ENCODE peak calls at places on chromosomes 7 and 10, in seven cellular contexts. W, D, B, J, Y, Q and M are unnamed samples. For H3K27me3 and H3K4me1, the result is how much of the 10 kb centered on the place peaks cover.

GRCh38 chr7:104176332-104176731 is 31.5 kb downstream of the ORC5 start:
- DNase-seq in Q (no peak), D (no peak), B (no peak), W (no peak), Y (no peak), J (no peak), M (no peak)

GRCh38 chr10:61978965-61979364 is 77.5 kb downstream of the ARID5B start:
- DNase-seq in Y (no peak), D (no peak), W (no peak), Q (peak), J (no peak), B (no peak), M (no peak)

GRCh38 chr7:133419036-133419435 is 166.2 kb downstream of the EXOC4 start:
- DNase-seq in B (no peak), J (no peak), Y (no peak), D (no peak), W (no peak), Q (no peak), M (no peak)

GRCh38 chr10:15202639-15203038 is 34.1 kb upstream of the NMT2 start:
- DNase-seq in J (no peak), Q (no peak), B (no peak), D (no peak), W (no peak), Y (no peak), M (no peak)

GRCh38 chr10:124282326-124282725 is 136.4 kb downstream of the OAT start:
- DNase-seq in J (no peak), D (no peak), B (no peak), Q (peak), W (no peak), Y (no peak), M (no peak)

GRCh38 chr10:60877066-60877776 is 66.8 kb downstream of the RHOBTB1 start:
- DNase-seq in B (no peak), D (no peak), Y (no peak), W (no peak), Q (no peak), J (no peak), M (no peak)

GRCh38 chr7:157483515-157483914 is 146.7 kb downstream of the DNAJB6 start:
- DNase-seq in J (no peak), D (no peak), W (no peak), Q (no peak), B (no peak), Y (no peak), M (no peak)

GRCh38 chr10:14185501-14186045 is 145.2 kb downstream of the FRMD4A start:
- DNase-seq in J (no peak), W (peak), D (peak), Y (no peak), B (no peak), Q (no peak), M (peak)

GRCh38 chr7:53658956-53659355 is 623.5 kb downstream of the POM121L12 start:
- DNase-seq in B (no peak), Q (no peak), D (no peak), J (no peak), Y (no peak), W (no peak), M (no peak)

GRCh38 chr7:76356115-76356514 is 2.7 kb downstream of the YWHAG start:
- DNase-seq in D (no peak), B (no peak), Q (no peak), J (no peak), W (no peak), Y (no peak), M (no peak)

GRCh38 chr10:71912431-71912830 is 51.8 kb upstream of the CHST3 start:
- DNase-seq in B (no peak), D (no peak), J (no peak), Y (no peak), W (no peak), Q (no peak), M (no peak)

GRCh38 chr10:127979566-127979965 is 72.7 kb downstream of the PTPRE start:
- DNase-seq in J (no peak), B (no peak), Q (no peak), Y (no peak), D (no peak), W (no peak), M (no peak)

GRCh38 chr10:116588995-116589394 is 1.8 kb upstream of the PNLIPRP1 start:
- DNase-seq in B (no peak), Y (no peak), W (no peak), J (no peak), Q (no peak), D (no peak), M (no peak)

GRCh38 chr7:84783161-84783803 is 403.6 kb downstream of the SEMA3D start:
- DNase-seq in B (no peak), W (no peak), J (no peak), Y (no peak), D (no peak), Q (no peak), M (peak)

GRCh38 chr7:2175091-2175490 is 57.7 kb downstream of the MAD1L1 start:
- DNase-seq in B (no peak), W (no peak), D (no peak), Q (no peak), J (no peak), Y (no peak), M (no peak)

GRCh38 chr10:110528224-110528997 is 30.7 kb downstream of the DUSP5 start:
- DNase-seq in J (no peak), Y (no peak), W (no peak), B (no peak), D (no peak), Q (no peak), M (no peak)

GRCh38 chr7:1693991-1694524 is 24.0 kb downstream of the ELFN1 start:
- DNase-seq in B (no peak), Y (peak), D (no peak), Q (peak), J (no peak), W (peak), M (no peak)

GRCh38 chr10:63430091-63430998 is 35.4 kb downstream of the JMJD1C start:
- DNase-seq in B (no peak), Q (no peak), D (no peak), W (no peak), Y (no peak), J (no peak), M (no peak)

GRCh38 chr7:64869121-64869725 is 33.9 kb upstream of the ZNF273 start:
- DNase-seq in W (no peak), B (no peak), Q (no peak), J (peak), D (peak), Y (no peak), M (no peak)

GRCh38 chr7:17706734-17707133 is 233.6 kb downstream of the SNX13 start:
- DNase-seq in Y (peak), W (peak), D (peak), Q (peak), B (peak), J (peak), M (peak)

GRCh38 chr7:101701153-101701794 is 72.2 kb upstream of the MYL10 start:
- DNase-seq in B (no peak), W (no peak), Q (no peak), J (no peak), D (no peak), Y (no peak), M (no peak)

GRCh38 chr7:141362580-141363435 is 188.4 kb upstream of the AGK start:
- DNase-seq in D (no peak), B (no peak), J (no peak), Y (no peak), Q (no peak), W (no peak), M (no peak)

GRCh38 chr10:97013568-97013967 is 172.2 kb downstream of the SLIT1 start:
- DNase-seq in D (no peak), W (no peak), B (no peak), J (no peak), Q (no peak), Y (no peak), M (no peak)

DNA sequence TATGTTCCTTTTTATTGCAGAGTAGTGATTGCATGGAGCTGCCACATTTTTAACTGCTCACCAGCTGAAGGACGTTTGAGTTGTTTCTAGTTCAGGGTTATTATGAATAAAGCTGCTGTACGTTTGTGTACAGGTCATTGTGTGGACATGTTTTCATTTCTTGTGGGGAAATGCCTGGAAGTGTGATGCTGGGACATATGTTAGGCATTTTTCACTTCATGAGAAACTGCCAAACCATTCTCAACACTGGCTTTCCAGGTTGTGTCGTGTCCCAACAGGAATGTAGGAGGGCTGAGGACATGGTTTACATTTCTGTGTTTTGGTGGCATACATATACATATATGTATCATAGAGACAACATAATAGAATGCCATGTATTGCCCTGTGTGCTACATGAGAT is 73.0 kb downstream of the NEURL1 start:
- DNase-seq in B (no peak), Y (no peak), Q (no peak), D (no peak), J (no peak), W (no peak), M (no peak)
- H3K27me3 ChIP-seq in B (under half), Y (under half), Q (under half), D (under half), J (under half), W (under half), M (under half)

DNA sequence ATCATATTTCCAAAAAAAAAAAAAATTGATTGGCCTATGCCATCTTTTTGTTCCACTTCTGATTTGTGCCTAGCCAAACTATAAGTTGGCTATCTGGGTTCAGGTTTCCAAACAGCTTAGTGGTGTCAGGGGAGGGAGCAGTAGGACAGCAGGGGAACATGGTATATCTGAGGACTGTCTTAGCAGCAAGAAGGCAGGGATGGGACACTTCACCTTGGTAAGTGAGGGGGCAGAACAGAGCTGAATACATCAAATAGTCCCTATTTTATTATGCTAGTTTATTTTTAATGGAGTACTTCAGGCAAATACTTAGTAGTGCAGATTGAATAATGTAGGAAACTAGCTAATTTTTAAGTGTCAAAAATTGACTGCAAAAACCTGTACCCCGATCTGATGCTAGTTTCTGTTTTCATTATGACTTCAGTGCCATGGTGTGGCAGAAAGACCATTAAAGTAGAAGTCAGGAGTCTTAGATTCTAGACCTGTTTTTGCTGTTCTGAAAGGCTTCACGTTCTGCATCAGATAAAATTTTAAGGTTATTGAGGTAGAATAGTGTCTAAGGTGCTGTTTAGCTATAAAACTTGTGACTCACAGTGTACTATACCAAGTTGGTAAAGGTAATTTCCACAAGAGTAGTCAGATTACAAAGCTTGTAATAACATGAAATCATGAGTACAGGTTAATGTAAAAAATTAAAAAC is 38.4 kb downstream of the ZNRF2 start:
- DNase-seq in Q (no peak), Y (no peak), B (no peak), D (no peak), W (no peak), J (no peak), M (no peak)
- H3K4me3 ChIP-seq in Q (no peak), Y (no peak), B (no peak), D (no peak), W (no peak), J (no peak), M (no peak)

DNA sequence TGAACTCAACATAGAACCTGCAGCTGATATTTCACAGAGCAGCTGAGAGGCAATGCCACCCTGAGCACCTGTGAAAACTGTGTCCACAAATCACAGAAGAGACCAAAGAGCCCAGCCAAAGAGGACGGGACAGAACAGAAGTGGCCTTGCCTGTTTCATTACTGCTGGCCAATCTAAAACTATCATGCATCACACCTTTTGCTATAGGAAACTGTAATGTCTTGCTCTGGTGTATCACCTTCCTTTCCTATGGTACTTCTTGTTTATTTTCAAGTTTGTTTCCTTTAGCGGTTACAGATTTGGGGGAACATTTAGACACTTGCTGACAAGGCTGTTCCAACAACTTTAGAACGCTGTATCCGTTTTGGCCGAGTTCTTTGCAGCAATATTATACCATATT is 80.3 kb downstream of the PIP4K2A start:
- DNase-seq in J (no peak), W (no peak), B (no peak), D (no peak), Y (no peak), Q (no peak), M (no peak)
- H3K4me1 ChIP-seq in J (under half), W (under half), B (under half), D (under half), Y (under half), Q (under half), M (under half)

DNA sequence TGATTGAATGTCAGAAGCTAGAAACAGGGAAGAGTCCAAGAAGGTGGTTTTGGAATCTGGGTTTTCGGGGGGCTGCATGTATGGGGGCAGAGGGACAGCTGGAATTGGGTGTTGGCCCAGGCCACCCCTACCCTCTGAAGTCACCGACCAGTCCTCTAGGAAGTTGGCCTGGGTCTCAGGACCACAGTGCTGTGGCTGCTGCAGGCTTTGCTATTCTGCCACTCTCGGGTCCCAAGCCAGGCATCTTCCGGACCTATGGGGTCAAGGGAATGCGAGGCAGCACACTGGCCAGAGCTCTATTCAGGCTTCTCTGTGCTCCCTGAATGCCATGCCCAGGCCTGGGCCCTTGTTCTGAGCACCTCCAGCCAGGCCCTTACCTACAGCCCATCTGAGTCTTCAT is 13.2 kb downstream of the FGF8 start:
- DNase-seq in D (no peak), Y (no peak), W (no peak), J (no peak), B (no peak), Q (no peak), M (no peak)
- H3K27me3 ChIP-seq in D (under half), Y (under half), W (under half), J (under half), B (under half), Q (under half), M (under half)

GRCh38 chr10:49608166-49608758 is 1.8 kb upstream of the SLC18A3 start:
- DNase-seq in J (no peak), Y (no peak), B (no peak), W (no peak), D (no peak), Q (peak), M (no peak)
- H3K4me3 ChIP-seq in J (no peak), Y (no peak), B (no peak), W (no peak), D (no peak), Q (no peak), M (no peak)

DNA sequence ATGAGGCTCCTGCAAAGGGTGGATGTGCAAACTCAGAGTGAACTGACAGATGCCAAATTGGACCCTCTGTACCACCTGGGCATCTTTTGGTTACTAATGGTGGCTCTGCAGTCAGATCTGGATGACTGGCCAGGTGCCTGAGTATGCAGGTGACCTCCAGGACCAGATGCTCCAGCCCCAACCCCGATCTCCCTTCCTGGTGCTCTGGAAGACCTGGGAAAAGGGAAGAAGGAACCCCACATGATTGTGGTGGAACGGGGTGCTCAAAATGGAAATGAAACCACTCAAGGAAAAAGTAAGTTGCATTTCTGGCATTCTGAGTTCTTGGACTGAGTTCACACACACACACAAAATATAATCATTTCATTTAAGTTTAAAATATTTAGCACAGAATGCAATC is 9.8 kb upstream of the AEBP1 start:
- DNase-seq in D (no peak), J (no peak), Y (no peak), B (no peak), Q (no peak), W (no peak), M (no peak)
- H3K4me1 ChIP-seq in D (half or more), J (under half), Y (under half), B (under half), Q (under half), W (under half), M (under half)